ENCODE peak calls at places on chromosomes 5 and 9, in nine cellular contexts. Q is endodermal cell; L is CD4-positive, CD25-positive, alpha-beta regulatory T cell; V is gastrocnemius medialis; F is PC-9; J is neuronal stem cell; A is heart left ventricle; C is suprapubic skin; W is cardiac muscle cell. G is an unnamed sample. For H3K9me3, H3K27me3 and H3K36me3, the result is how much of the 10 kb centered on the place peaks cover.

GRCh38 chr5:145834917-145835838 is at the start of gene PRELID2:
- DNase-seq in F (peak), L (peak), J (peak), Q (peak), C (peak), V (peak), A (peak), W (peak), G (peak)

GRCh38 chr9:96169488-96169887 is 132.5 kb downstream of the HSD17B3 start:
- DNase-seq in V (no peak), Q (peak), L (no peak), F (no peak), W (peak), A (peak), J (peak), C (no peak), G (no peak)

GRCh38 chr5:180718810-180719453 is 20.9 kb downstream of the OR2Y1 start:
- DNase-seq in W (peak), L (no peak), Q (peak), V (no peak), A (no peak), C (no peak), F (no peak), J (peak), G (no peak)

GRCh38 chr5:157748740-157749461 is 5.4 kb downstream of the LSM11 start:
- DNase-seq in A (no peak), C (no peak), F (no peak), V (no peak), Q (no peak), L (no peak), J (no peak), W (peak), G (no peak)

GRCh38 chr5:3225201-3225960 is 370.3 kb upstream of the IRX1 start:
- DNase-seq in L (no peak), A (peak), J (no peak), F (no peak), V (no peak), Q (no peak), W (no peak), C (no peak), G (no peak)

GRCh38 chr9:77856615-77857014 is 175.0 kb downstream of the GNAQ start:
- DNase-seq in L (no peak), V (no peak), F (no peak), J (no peak), C (no peak), A (no peak), W (no peak), Q (no peak), G (no peak)

GRCh38 chr9:77475641-77476473 is 172.3 kb downstream of the GNA14 start:
- DNase-seq in C (no peak), J (no peak), L (peak), W (peak), A (no peak), Q (no peak), F (no peak), V (no peak), G (no peak)

GRCh38 chr5:17079562-17079961 is 137.9 kb upstream of the BASP1 start:
- DNase-seq in F (no peak), C (no peak), A (no peak), Q (no peak), L (no peak), J (no peak), W (peak), V (no peak), G (no peak)

GRCh38 chr5:126335871-126336270 is 87.3 kb upstream of the GRAMD2B start:
- DNase-seq in W (peak), F (no peak), Q (no peak), C (no peak), A (no peak), L (no peak), J (no peak), V (no peak), G (no peak)

GRCh38 chr5:173091981-173092380 is 35.8 kb downstream of the CREBRF start:
- DNase-seq in W (no peak), F (no peak), C (no peak), J (no peak), A (no peak), Q (no peak), L (no peak), V (no peak), G (no peak)

GRCh38 chr9:77585335-77585786 is 62.8 kb downstream of the GNA14 start:
- DNase-seq in L (no peak), F (peak), V (no peak), J (no peak), C (no peak), W (no peak), Q (peak), A (no peak), G (no peak)

GRCh38 chr9:129323376-129323998 is 145.4 kb upstream of the IER5L start:
- DNase-seq in A (no peak), Q (peak), C (peak), V (no peak), L (no peak), F (no peak), J (no peak), W (no peak), G (peak)

GRCh38 chr5:151917931-151918330 is 6.7 kb downstream of the GLRA1 start:
- DNase-seq in W (no peak), J (peak), C (no peak), Q (no peak), V (no peak), L (no peak), F (no peak), A (no peak), G (no peak)

GRCh38 chr9:25029724-25030123 is 484.0 kb upstream of the IZUMO3 start:
- DNase-seq in F (no peak), A (no peak), W (no peak), J (no peak), V (no peak), L (no peak), C (no peak), Q (no peak), G (no peak)

GRCh38 chr9:128254362-128254761 is 21.4 kb downstream of the GOLGA2 start:
- DNase-seq in A (no peak), Q (peak), W (no peak), V (no peak), J (no peak), L (no peak), C (no peak), F (no peak), G (no peak)

GRCh38 chr5:178327931-178328711 is 95.5 kb upstream of the PHYKPL start:
- DNase-seq in L (no peak), J (no peak), A (peak), F (no peak), C (no peak), Q (no peak), W (no peak), V (no peak), G (peak)

GRCh38 chr5:77946381-77947050 is 170.4 kb upstream of the TBCA start:
- DNase-seq in J (no peak), C (no peak), W (no peak), L (no peak), Q (no peak), A (no peak), V (no peak), F (no peak), G (no peak)

GRCh38 chr5:10288600-10289213 is 19.0 kb downstream of the CMBL start:
- DNase-seq in W (no peak), Q (no peak), V (peak), J (no peak), F (peak), A (peak), C (peak), L (no peak), G (peak)

GRCh38 chr5:68187268-68188055 is 28.1 kb upstream of the PIK3R1 start:
- DNase-seq in V (peak), C (no peak), W (peak), F (no peak), L (no peak), Q (peak), A (peak), J (peak), G (no peak)

GRCh38 chr5:11903121-11903613 is 1.1 kb downstream of the CTNND2 start:
- DNase-seq in F (no peak), W (no peak), J (peak), V (no peak), C (no peak), L (no peak), A (peak), Q (no peak), G (no peak)

GRCh38 chr5:177124486-177124991 is 9.0 kb upstream of the NSD1 start:
- DNase-seq in V (no peak), F (no peak), L (no peak), W (no peak), C (no peak), J (no peak), A (no peak), Q (peak), G (no peak)

GRCh38 chr5:98464737-98465330 is 308.6 kb upstream of the RGMB start:
- DNase-seq in W (no peak), J (no peak), F (no peak), V (no peak), A (no peak), C (no peak), L (no peak), Q (no peak), G (no peak)

GRCh38 chr9:15211160-15211993 is 95.6 kb downstream of the TTC39B start:
- DNase-seq in C (no peak), F (peak), J (peak), L (peak), V (peak), A (no peak), W (peak), Q (peak), G (no peak)

GRCh38 chr5:159286420-159287035 is 23.4 kb downstream of the UBLCP1 start:
- DNase-seq in W (peak), A (no peak), C (no peak), F (no peak), V (no peak), Q (no peak), J (no peak), L (no peak), G (no peak)

GRCh38 chr5:160158087-160158486 is 38.8 kb upstream of the PWWP2A start:
- DNase-seq in V (no peak), Q (no peak), J (no peak), W (no peak), C (no peak), F (no peak), L (no peak), A (no peak), G (no peak)

GRCh38 chr9:76560481-76560891 is 101.5 kb downstream of the GCNT1 start:
- DNase-seq in A (no peak), W (peak), L (no peak), V (no peak), Q (no peak), C (no peak), J (no peak), F (no peak), G (no peak)

GRCh38 chr5:173547579-173547978 is 68.9 kb downstream of the BOD1 start:
- DNase-seq in J (no peak), W (peak), A (no peak), C (no peak), L (no peak), F (peak), V (no peak), Q (no peak), G (no peak)

GRCh38 chr5:65978251-65978650 is 51.9 kb downstream of the ERBIN start:
- DNase-seq in C (no peak), A (no peak), L (no peak), F (no peak), Q (no peak), J (no peak), W (no peak), V (no peak), G (no peak)

GRCh38 chr9:137175345-137175961 is 3.6 kb upstream of the TMEM210 start:
- DNase-seq in W (no peak), V (no peak), A (no peak), C (no peak), J (no peak), L (no peak), F (no peak), Q (peak), G (no peak)

GRCh38 chr9:134328341-134328840 is 2.1 kb downstream of the RXRA start:
- DNase-seq in F (peak), J (peak), A (peak), L (no peak), Q (no peak), C (no peak), W (no peak), V (no peak), G (no peak)

DNA sequence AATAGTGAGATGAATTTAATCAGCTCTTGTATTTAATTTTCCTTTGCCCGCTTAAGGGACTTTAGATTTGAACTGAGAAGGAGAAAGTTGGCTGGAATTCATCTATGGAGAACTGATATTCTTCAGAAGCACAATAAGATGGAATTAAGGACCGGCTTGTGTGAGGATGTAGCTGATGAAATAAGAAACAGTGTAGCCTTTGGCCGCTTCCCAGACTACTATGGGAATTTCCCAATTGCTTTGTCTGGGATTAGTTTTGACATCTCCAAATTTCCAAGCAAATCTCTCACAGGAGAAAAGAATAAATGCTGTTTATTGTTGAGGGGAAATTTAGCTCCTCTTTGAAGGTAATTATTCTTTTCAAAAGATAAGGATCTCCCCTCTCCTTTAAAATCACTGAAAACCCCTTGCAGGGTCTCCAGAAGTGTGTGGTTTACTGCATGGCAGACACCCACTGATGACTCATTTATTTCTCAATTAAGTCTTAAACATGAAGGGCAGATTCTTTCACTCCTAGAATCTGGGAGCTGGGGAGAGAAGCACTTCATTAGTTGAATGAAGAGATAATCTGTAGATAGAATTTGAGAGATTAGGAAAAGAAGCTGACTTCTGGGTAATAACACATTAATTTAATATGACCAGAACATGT is 606.5 kb upstream of the ADAMTS16 start:
- DNase-seq in L (no peak), A (no peak), W (no peak), J (no peak), C (no peak), F (no peak), Q (no peak), V (no peak), G (no peak)
- H3K9me3 ChIP-seq in L (under half), A (under half), W (under half), J (under half), C (under half), F (under half), Q (under half), V (under half), G (under half)

DNA sequence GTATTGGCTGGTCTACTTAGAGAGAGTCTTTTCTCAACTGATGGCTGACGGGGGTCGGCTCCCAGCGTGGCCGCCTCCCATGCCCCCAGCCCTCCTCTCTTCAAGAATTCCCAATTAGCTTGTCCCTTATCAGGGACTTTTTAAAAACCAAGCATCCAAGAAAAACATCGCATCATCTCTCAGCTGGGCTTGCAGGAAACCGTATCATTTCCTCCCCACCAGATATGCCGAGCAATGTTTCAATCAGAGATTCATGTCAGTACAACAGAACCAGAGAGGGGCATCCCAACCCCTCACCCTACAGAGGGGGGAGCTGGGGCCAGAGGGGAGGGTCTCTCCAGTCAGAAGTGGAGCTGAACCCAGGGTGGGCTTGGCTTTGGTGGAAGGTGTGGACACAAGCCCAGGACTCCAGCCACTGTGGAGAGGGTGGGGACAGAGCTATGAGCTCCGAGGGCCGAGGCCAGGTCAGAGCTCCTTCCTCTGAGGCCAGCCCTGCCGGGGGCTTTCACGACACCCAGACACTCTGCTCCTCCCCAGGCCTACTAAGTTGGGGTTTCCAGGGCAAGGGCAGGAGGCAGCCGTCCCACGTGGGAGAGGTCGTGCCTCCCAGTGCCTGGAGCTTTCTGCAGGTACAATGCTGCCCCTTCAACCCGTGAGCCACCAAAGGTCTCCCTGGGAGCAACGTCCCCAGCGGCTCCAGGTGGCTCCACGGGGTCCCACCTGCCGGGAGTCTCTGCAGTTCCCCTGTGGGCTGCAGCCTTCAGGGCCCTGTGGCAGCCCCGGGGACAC is 39.0 kb upstream of the TMEM250 start:
- DNase-seq in A (no peak), V (no peak), W (peak), F (no peak), J (no peak), Q (peak), L (no peak), C (no peak), G (no peak)
- H3K27me3 ChIP-seq in A (under half), V (under half), W (under half), F (half or more), J (under half), Q (under half), L (under half), C (half or more), G (under half)

DNA sequence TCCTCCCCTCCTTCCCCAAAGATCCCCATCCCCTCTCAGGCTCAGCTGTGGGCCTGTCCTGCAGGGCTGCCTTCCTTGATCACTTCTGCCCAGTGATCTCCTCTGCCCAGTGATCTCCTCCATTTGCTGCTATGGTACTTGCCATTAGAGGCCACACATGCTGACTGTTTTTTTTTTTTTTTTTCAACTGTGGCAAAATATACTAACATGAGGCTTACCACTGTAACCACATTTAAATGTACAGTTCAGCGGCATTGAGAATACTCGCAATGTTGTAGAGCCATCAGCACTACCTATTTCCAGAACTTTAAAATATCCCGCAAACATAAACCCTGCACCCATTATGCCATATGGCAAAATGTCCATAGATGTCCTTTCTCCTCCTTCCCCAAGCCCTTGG is 61.7 kb upstream of the EPB41L4B start:
- DNase-seq in V (no peak), J (no peak), A (no peak), Q (no peak), L (no peak), F (no peak), W (no peak), C (no peak), G (no peak)
- H3K36me3 ChIP-seq in V (half or more), J (under half), A (under half), Q (under half), L (under half), F (under half), W (under half), C (half or more), G (half or more)

DNA sequence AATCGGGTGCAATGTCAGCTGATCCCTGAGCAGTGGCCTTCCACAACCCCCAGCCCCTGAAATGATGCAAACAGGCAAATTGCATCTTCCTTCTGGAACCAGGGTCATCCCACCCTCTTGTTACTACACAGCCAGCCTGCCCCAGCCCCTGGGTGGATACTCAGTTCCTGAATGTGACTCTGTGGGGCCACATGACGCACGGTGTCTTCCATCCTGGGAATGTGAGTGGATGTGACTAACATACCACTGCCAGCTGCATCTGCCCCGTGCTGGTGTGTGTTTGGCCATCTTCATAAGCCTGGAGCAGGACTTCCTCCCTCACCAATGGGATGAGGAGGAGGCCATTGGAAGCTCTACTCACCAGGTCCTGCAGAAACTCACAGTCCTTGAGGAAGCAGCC is 257.9 kb upstream of the ADAMTS16 start:
- DNase-seq in J (no peak), L (no peak), V (no peak), A (no peak), W (no peak), C (no peak), Q (no peak), F (peak), G (no peak)
- H3K9me3 ChIP-seq in J (under half), L (under half), V (under half), A (under half), W (under half), C (under half), Q (under half), F (under half), G (under half)

DNA sequence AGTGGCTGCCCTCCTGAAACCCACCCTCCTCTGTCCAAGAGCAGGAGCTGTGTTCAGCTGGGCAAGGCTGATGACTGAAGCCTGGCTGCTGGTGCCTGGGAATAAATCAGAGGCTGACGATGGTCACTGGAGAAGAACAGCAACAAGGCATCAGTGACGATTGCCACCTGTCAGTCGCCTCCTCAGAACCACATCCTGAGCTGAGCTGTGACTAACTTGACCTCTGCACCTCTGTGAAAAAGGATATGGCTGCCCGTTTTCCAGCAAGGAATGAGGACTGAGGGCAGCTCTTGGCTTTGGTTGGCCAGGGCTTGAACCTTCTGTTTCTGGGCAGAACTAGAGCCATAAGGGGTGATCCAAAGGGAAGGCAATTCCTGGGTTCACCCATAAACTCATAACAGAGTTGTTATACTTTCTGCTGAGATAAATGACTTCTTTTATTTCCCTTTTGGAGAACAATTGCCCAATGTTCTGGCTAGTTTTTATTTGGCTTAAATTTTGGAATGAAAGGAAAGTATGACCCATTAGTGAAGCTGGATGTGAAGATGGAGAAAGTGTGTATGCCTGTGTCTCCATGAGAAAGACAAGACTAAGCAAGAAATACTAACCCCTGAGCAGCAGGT is 40.1 kb downstream of the TRIP13 start:
- DNase-seq in V (no peak), C (no peak), J (no peak), L (no peak), W (peak), Q (no peak), F (no peak), A (no peak), G (no peak)
- H3K27me3 ChIP-seq in V (under half), C (under half), J (under half), L (under half), W (under half), Q (under half), F (under half), A (under half), G (under half)